ENCODE peak calls at places on chromosome 2, in four cellular contexts. B is K562, D is GM12878, K is HepG2. R is an unnamed sample.

GRCh38 chr2:40606862-40607261 is 155.0 kb upstream of the SLC8A1 start:
- DNase-seq in K (no peak), B (no peak), D (no peak), R (no peak)

GRCh38 chr2:53740170-53740569 is 27.4 kb upstream of the CHAC2 start:
- DNase-seq in D (no peak), B (no peak), K (peak), R (peak)

GRCh38 chr2:228329279-228329678 is 147.8 kb upstream of the SPHKAP start:
- DNase-seq in K (no peak), D (no peak), B (no peak), R (no peak)

GRCh38 chr2:144071461-144071860 is 448.5 kb downstream of the ZEB2 start:
- DNase-seq in D (no peak), K (peak), B (no peak), R (no peak)

GRCh38 chr2:181374741-181375675 is 82.2 kb upstream of the ITGA4 start:
- DNase-seq in K (no peak), D (peak), B (no peak), R (no peak)

GRCh38 chr2:20624884-20625485 is 25.9 kb downstream of the HS1BP3 start:
- DNase-seq in D (no peak), K (no peak), B (no peak), R (no peak)

GRCh38 chr2:143528021-143528420 is 398.8 kb downstream of the ARHGAP15 start:
- DNase-seq in D (no peak), B (no peak), K (no peak), R (no peak)

GRCh38 chr2:98148968-98149697 is 62.2 kb downstream of the VWA3B start:
- DNase-seq in D (no peak), K (peak), B (no peak), R (no peak)

GRCh38 chr2:84319566-84319965 is 139.5 kb downstream of the SUCLG1 start:
- DNase-seq in K (no peak), D (no peak), B (no peak), R (no peak)

GRCh38 chr2:238105506-238106338 is 5.6 kb downstream of the ESPNL start:
- DNase-seq in K (no peak), B (no peak), D (no peak), R (no peak)

GRCh38 chr2:238107525-238108422 is 7.6 kb downstream of the ESPNL start:
- DNase-seq in D (peak), K (peak), B (no peak), R (no peak)

GRCh38 chr2:238104521-238105311 is 4.6 kb downstream of the ESPNL start:
- DNase-seq in D (no peak), B (no peak), K (no peak), R (no peak)

GRCh38 chr2:238106698-238107524 is 6.8 kb downstream of the ESPNL start:
- DNase-seq in K (peak), B (peak), D (no peak), R (peak)

DNA sequence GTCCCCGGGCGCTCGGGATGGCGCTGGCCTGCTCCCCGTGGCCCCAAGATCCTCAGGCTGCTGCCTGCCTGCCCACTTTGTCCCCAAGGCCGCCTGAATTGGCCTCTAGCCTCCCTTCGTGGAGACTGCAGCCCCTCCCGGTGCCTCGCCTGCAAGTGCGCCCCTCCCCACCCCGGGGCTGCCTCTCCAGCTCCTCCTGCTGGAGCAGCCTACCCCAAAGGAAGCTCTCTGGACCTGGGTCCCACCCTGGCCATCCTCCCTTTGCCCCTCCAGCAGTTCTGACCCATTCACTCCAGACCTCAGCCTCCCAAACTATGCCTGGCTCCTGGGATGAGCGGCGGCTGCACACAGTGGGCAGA is 6.2 kb downstream of the ESPNL start:
- DNase-seq in D (no peak), B (no peak), K (no peak), R (no peak)
- TF ChIP-seq TARDBP in D (no peak), B (no peak), K (no peak), R (no peak)

GRCh38 chr2:235856151-235856819 is 311.9 kb downstream of the GBX2 start:
- DNase-seq in D (no peak), B (no peak), K (no peak), R (no peak)
- TF ChIP-seq TARDBP in D (no peak), B (no peak), K (no peak), R (no peak)

GRCh38 chr2:172287605-172288326 is 139.6 kb upstream of the ITGA6 start:
- DNase-seq in D (no peak), K (no peak), B (no peak), R (no peak)
- TF ChIP-seq TARDBP in D (no peak), K (no peak), B (no peak), R (no peak)

GRCh38 chr2:170820647-170821630 is 4.3 kb downstream of the GAD1 start:
- DNase-seq in K (no peak), D (no peak), B (peak), R (no peak)
- TF ChIP-seq TARDBP in K (no peak), D (no peak), B (no peak), R (no peak)

GRCh38 chr2:200506679-200507078 is 3.2 kb downstream of the KCTD18 start:
- DNase-seq in B (no peak), D (no peak), K (no peak), R (no peak)
- TF ChIP-seq TARDBP in B (no peak), D (no peak), K (no peak), R (no peak)

GRCh38 chr2:74833418-74834233 is at the start of gene HK2:
- DNase-seq in B (peak), K (peak), D (peak), R (peak)

GRCh38 chr2:74828534-74828933 is 5.4 kb upstream of the HK2 start:
- DNase-seq in D (no peak), B (no peak), K (no peak), R (no peak)

GRCh38 chr2:74835831-74836674 is 2.1 kb downstream of the HK2 start:
- DNase-seq in D (no peak), B (peak), K (peak), R (peak)

GRCh38 chr2:74834806-74835755 is 1.2 kb downstream of the HK2 start:
- DNase-seq in D (no peak), B (peak), K (peak), R (peak)

DNA sequence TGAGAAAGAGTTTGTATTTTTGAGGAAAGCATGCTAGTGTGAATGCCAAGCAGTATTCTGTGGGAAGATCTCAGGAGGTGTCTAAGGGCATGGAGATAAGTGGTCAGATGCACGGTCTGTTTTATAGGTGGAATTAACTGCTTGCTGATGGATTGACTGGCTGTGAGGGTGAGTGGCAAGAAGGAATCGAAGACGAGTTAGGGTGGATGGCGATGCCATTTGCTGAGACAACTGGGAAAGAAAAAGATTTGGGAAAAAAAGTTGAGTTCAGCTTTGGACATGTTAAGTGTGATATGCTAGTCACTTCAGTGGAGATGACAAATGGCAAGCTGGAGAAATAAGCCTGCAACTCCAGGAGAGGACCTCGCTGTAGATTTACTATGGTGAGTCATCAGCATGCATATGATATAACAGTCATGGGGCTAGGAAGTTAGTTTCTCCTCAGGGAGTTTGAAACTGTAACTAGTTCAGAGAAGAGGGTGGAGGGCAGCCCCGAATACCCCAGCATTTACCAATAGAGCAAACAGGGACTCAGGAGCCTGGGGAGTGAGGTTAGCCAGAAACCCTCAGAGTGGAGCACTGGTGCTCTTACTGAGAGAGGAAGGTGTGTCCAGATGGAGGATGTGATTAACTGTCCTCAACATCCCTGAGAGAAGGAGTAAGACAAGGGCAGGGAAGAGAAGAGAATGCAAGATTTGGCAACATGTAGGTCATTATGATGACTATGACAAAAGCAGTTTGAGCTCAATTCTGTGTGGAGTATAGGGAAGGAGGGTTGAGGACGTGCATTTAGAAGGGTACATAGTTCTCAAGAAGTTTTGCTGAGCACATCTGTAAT is 2.0 kb upstream of the HK2 start:
- DNase-seq in K (peak), D (no peak), B (peak), R (no peak)
- TF ChIP-seq TARDBP in K (no peak), D (no peak), B (no peak), R (no peak)